ENCODE peak calls at places on chromosomes 4 and X, in seven cellular contexts. M is stomach, L is transverse colon, G is HCT116, Z is ovary, H is gastrocnemius medialis, E is Peyer's patch. C is an unnamed sample.

GRCh38 chrX:129957241-129958099 is 25.0 kb upstream of the BCORL1 start:
- DNase-seq in L (peak), G (peak), H (peak), Z (peak), M (peak), E (peak), C (peak)

GRCh38 chrX:30702736-30703135 is 49.5 kb downstream of the GK start:
- DNase-seq in E (no peak), G (no peak), H (no peak), Z (no peak), M (no peak), L (no peak), C (no peak)

GRCh38 chr4:17336524-17336941 is 175.4 kb downstream of the QDPR start:
- DNase-seq in Z (no peak), L (peak), G (peak), M (no peak), H (no peak), E (no peak), C (peak)

GRCh38 chrX:102765217-102765616 is 44.7 kb downstream of the GPRASP3 start:
- DNase-seq in Z (no peak), E (no peak), L (no peak), H (no peak), G (no peak), M (no peak), C (no peak)

GRCh38 chrX:124293810-124294209 is 38.6 kb upstream of the TEX13D start:
- DNase-seq in L (no peak), H (no peak), E (no peak), Z (no peak), G (no peak), M (no peak), C (no peak)

GRCh38 chrX:134741801-134742200 is 83.5 kb upstream of the PLAC1 start:
- DNase-seq in Z (no peak), E (no peak), L (no peak), M (no peak), G (no peak), H (no peak), C (no peak)

GRCh38 chr4:8871417-8872401 is at the start of gene HMX1:
- DNase-seq in M (no peak), G (no peak), L (no peak), H (no peak), Z (no peak), E (no peak), C (no peak)

GRCh38 chr4:8277356-8278008 is 7.9 kb downstream of the HTRA3 start:
- DNase-seq in L (no peak), M (no peak), Z (no peak), H (no peak), G (no peak), E (no peak), C (no peak)

GRCh38 chrX:122783918-122784317 is 400.2 kb upstream of the GRIA3 start:
- DNase-seq in H (no peak), Z (no peak), E (no peak), L (no peak), G (no peak), M (no peak), C (no peak)

DNA sequence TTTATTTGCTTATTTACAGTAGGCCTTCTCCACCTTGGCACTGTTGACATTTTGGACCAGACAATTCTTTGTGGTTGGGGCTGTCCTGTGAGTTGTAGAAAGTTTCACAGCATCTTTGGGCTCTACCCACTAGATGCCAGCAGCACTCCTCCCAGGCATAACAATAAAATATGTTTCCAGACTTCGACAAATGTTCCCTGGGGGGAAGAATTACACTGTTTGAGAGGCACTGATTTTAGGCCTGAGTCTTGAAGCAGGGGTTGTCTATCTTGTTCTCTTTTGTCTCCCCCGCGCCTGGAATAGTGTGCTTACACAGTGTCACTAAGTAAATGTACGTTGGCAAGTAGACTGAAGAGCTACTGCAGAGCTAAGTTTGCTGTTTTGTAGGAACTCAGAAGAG is 254.4 kb upstream of the BOD1L1 start:
- DNase-seq in Z (no peak), M (no peak), G (no peak), L (no peak), H (no peak), E (no peak), C (no peak)
- TF ChIP-seq CTCF in Z (no peak), M (no peak), G (no peak), L (no peak), H (no peak), E (no peak), C (no peak)

DNA sequence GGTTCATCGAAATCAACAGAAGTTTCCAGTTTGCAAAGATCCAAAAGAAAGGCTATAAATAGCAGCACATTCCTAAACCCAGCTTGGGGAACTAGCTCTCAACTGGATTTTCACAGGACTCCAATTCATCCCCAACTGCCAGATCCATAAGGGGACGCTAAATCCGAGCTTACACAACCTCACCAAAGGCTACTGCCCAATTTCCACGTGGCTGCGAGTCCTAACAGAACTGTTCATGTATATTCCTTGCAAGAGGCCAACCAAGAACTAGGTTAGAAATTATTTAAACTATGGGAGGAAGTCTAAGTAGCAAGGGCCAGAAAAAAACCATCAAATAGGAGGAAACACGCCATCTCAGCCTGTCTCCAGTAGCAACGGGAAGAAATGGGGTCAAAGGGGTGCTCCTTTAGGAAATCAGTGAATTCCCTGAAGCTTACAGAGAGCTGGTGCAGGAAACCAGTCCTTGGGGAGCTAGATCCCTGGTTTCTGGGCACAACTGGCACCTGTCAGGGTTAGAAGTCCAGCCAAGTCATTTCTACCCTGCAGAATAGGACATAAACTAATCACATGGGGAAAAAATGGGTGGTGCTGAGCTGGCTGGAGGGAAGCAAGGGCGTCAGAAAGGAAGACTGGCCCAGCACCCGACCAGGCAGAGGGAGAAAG is 20.7 kb downstream of the RELL1 start:
- DNase-seq in H (no peak), L (peak), M (no peak), G (no peak), E (peak), Z (no peak), C (no peak)
- H3K27ac ChIP-seq in H (peak), L (peak), M (peak), G (no peak), E (peak), Z (no peak), C (peak)

GRCh38 chr4:175427751-175428150 is 384.3 kb downstream of the GPM6A start:
- DNase-seq in Z (peak), G (no peak), E (no peak), M (no peak), H (no peak), L (no peak), C (peak)

GRCh38 chr4:175435437-175435836 is 376.6 kb downstream of the GPM6A start:
- DNase-seq in G (no peak), M (no peak), H (no peak), L (no peak), Z (no peak), E (no peak), C (no peak)

DNA sequence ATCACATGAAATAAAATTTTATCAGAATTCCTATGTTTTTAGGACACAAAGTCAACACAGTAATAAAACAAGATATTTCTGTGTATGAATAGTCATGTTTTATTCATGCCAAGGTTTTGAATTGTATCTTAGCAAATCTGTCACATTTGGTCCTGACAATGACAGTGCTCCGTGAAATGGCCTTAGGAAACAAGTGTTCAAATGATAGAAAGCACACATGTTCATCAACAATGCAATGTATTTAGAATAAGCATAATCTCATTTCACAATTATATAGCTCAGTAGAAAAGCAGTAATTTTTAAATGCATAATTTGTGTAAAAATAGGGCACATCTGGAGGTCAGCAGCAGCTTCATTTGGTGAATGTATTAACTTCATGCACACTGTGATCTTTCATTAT is 380.4 kb downstream of the GPM6A start:
- DNase-seq in E (no peak), G (no peak), M (no peak), H (no peak), Z (no peak), L (no peak), C (no peak)
- TF ChIP-seq POLR2A in E (no peak), G (no peak), M (no peak), H (no peak), Z (no peak), L (no peak), C (no peak)

GRCh38 chrX:82677281-82677680 is 830.8 kb upstream of the POU3F4 start:
- DNase-seq in H (no peak), L (no peak), M (no peak), G (no peak), E (no peak), Z (no peak), C (no peak)

GRCh38 chrX:82676386-82676785 is 831.7 kb upstream of the POU3F4 start:
- DNase-seq in H (no peak), L (no peak), E (no peak), M (no peak), Z (no peak), G (peak), C (no peak)
- TF ChIP-seq CTCF in H (no peak), L (no peak), E (no peak), M (no peak), Z (no peak), G (peak), C (no peak)

C was measured in thyroid gland.